ENCODE peak calls at places on chromosome 7, in ten cellular contexts. One of them, this sample, is unnamed.

GRCh38 chr7:24152356-24152755 is 131.6 kb upstream of the NPY start:
- DNase-seq in heart right ventricle: no peak
- DNase-seq in heart left ventricle: no peak
- DNase-seq in A549: no peak
- DNase-seq in uterus: no peak
- DNase-seq in right atrium auricular region: no peak
- DNase-seq in body of pancreas: no peak
- DNase-seq in adrenal gland: no peak
- DNase-seq in PC-9: no peak
- DNase-seq in suprapubic skin: no peak
- DNase-seq in this sample: no peak

GRCh38 chr7:93921607-93922446 is at the start of gene GNG11:
- DNase-seq in A549: peak
- DNase-seq in heart left ventricle: peak
- DNase-seq in right atrium auricular region: peak
- DNase-seq in uterus: peak
- DNase-seq in body of pancreas: peak
- DNase-seq in adrenal gland: peak
- DNase-seq in PC-9: peak
- DNase-seq in heart right ventricle: peak
- DNase-seq in suprapubic skin: peak
- DNase-seq in this sample: no peak

GRCh38 chr7:27095050-27095896 is 527 bp downstream of the HOXA1 start:
- DNase-seq in PC-9: no peak
- DNase-seq in suprapubic skin: peak
- DNase-seq in A549: no peak
- DNase-seq in heart left ventricle: no peak
- DNase-seq in heart right ventricle: no peak
- DNase-seq in adrenal gland: no peak
- DNase-seq in right atrium auricular region: no peak
- DNase-seq in uterus: no peak
- DNase-seq in body of pancreas: no peak
- DNase-seq in this sample: no peak

GRCh38 chr7:34869016-34869415 is 168.3 kb downstream of the DPY19L1 start:
- DNase-seq in right atrium auricular region: no peak
- DNase-seq in A549: no peak
- DNase-seq in heart left ventricle: no peak
- DNase-seq in uterus: no peak
- DNase-seq in PC-9: no peak
- DNase-seq in body of pancreas: no peak
- DNase-seq in suprapubic skin: no peak
- DNase-seq in heart right ventricle: no peak
- DNase-seq in adrenal gland: no peak
- DNase-seq in this sample: no peak

GRCh38 chr7:143878884-143879283 is 23.1 kb downstream of the TCAF1 start:
- DNase-seq in A549: no peak
- DNase-seq in heart left ventricle: no peak
- DNase-seq in suprapubic skin: no peak
- DNase-seq in PC-9: no peak
- DNase-seq in adrenal gland: no peak
- DNase-seq in body of pancreas: no peak
- DNase-seq in uterus: no peak
- DNase-seq in right atrium auricular region: no peak
- DNase-seq in heart right ventricle: no peak
- DNase-seq in this sample: no peak

GRCh38 chr7:23468721-23469149 is 1.6 kb downstream of the IGF2BP3 start:
- DNase-seq in body of pancreas: no peak
- DNase-seq in right atrium auricular region: no peak
- DNase-seq in suprapubic skin: no peak
- DNase-seq in heart right ventricle: no peak
- DNase-seq in uterus: no peak
- DNase-seq in A549: no peak
- DNase-seq in adrenal gland: no peak
- DNase-seq in PC-9: peak
- DNase-seq in heart left ventricle: no peak
- DNase-seq in this sample: no peak

GRCh38 chr7:151782598-151783448 is 94.1 kb downstream of the PRKAG2 start:
- DNase-seq in suprapubic skin: peak
- DNase-seq in uterus: peak
- DNase-seq in A549: peak
- DNase-seq in PC-9: peak
- DNase-seq in heart right ventricle: peak
- DNase-seq in right atrium auricular region: peak
- DNase-seq in adrenal gland: peak
- DNase-seq in body of pancreas: peak
- DNase-seq in heart left ventricle: peak
- DNase-seq in this sample: peak

GRCh38 chr7:138184191-138184590 is 107.9 kb downstream of the AKR1D1 start:
- DNase-seq in heart right ventricle: no peak
- DNase-seq in adrenal gland: no peak
- DNase-seq in A549: no peak
- DNase-seq in PC-9: no peak
- DNase-seq in heart left ventricle: no peak
- DNase-seq in right atrium auricular region: no peak
- DNase-seq in body of pancreas: no peak
- DNase-seq in suprapubic skin: no peak
- DNase-seq in uterus: no peak
- DNase-seq in this sample: no peak

GRCh38 chr7:150799741-150800575 is at the start of gene TMEM176B:
- DNase-seq in right atrium auricular region: no peak
- DNase-seq in A549: no peak
- DNase-seq in PC-9: no peak
- DNase-seq in adrenal gland: peak
- DNase-seq in heart left ventricle: peak
- DNase-seq in heart right ventricle: peak
- DNase-seq in suprapubic skin: no peak
- DNase-seq in body of pancreas: no peak
- DNase-seq in uterus: peak
- DNase-seq in this sample: peak

GRCh38 chr7:129498021-129498420 is 4.3 kb upstream of the SMKR1 start:
- DNase-seq in heart right ventricle: no peak
- DNase-seq in right atrium auricular region: peak
- DNase-seq in PC-9: no peak
- DNase-seq in heart left ventricle: no peak
- DNase-seq in adrenal gland: no peak
- DNase-seq in body of pancreas: no peak
- DNase-seq in uterus: no peak
- DNase-seq in A549: no peak
- DNase-seq in suprapubic skin: no peak
- DNase-seq in this sample: no peak

GRCh38 chr7:98210513-98211220 is 572 bp upstream of the BHLHA15 start:
- DNase-seq in body of pancreas: peak
- DNase-seq in adrenal gland: peak
- DNase-seq in A549: no peak
- DNase-seq in heart right ventricle: no peak
- DNase-seq in uterus: peak
- DNase-seq in right atrium auricular region: no peak
- DNase-seq in heart left ventricle: no peak
- DNase-seq in PC-9: no peak
- DNase-seq in suprapubic skin: peak
- DNase-seq in this sample: no peak
- H3K4me3 ChIP-seq in body of pancreas: peak
- H3K4me3 ChIP-seq in adrenal gland: no peak
- H3K4me3 ChIP-seq in A549: peak
- H3K4me3 ChIP-seq in heart right ventricle: peak
- H3K4me3 ChIP-seq in uterus: peak
- H3K4me3 ChIP-seq in right atrium auricular region: peak
- H3K4me3 ChIP-seq in heart left ventricle: peak
- H3K4me3 ChIP-seq in PC-9: no peak
- H3K4me3 ChIP-seq in suprapubic skin: peak
- H3K4me3 ChIP-seq in this sample: no peak

GRCh38 chr7:44107961-44108767 is 4.0 kb downstream of the AEBP1 start:
- DNase-seq in right atrium auricular region: no peak
- DNase-seq in heart left ventricle: peak
- DNase-seq in A549: no peak
- DNase-seq in heart right ventricle: no peak
- DNase-seq in body of pancreas: no peak
- DNase-seq in PC-9: no peak
- DNase-seq in uterus: no peak
- DNase-seq in suprapubic skin: no peak
- DNase-seq in adrenal gland: no peak
- DNase-seq in this sample: no peak
- TF ChIP-seq CTCF in right atrium auricular region: no peak
- TF ChIP-seq CTCF in heart left ventricle: no peak
- TF ChIP-seq CTCF in A549: no peak
- TF ChIP-seq CTCF in heart right ventricle: no peak
- TF ChIP-seq CTCF in body of pancreas: no peak
- TF ChIP-seq CTCF in PC-9: no peak
- TF ChIP-seq CTCF in uterus: no peak
- TF ChIP-seq CTCF in suprapubic skin: no peak
- TF ChIP-seq CTCF in adrenal gland: no peak
- TF ChIP-seq CTCF in this sample: no peak

GRCh38 chr7:44700322-44700721 is 48.3 kb upstream of the ZMIZ2 start:
- DNase-seq in A549: no peak
- DNase-seq in body of pancreas: no peak
- DNase-seq in uterus: no peak
- DNase-seq in suprapubic skin: no peak
- DNase-seq in heart left ventricle: peak
- DNase-seq in right atrium auricular region: no peak
- DNase-seq in PC-9: no peak
- DNase-seq in adrenal gland: no peak
- DNase-seq in heart right ventricle: no peak
- DNase-seq in this sample: no peak
- H3K27ac ChIP-seq in A549: no peak
- H3K27ac ChIP-seq in body of pancreas: no peak
- H3K27ac ChIP-seq in uterus: no peak
- H3K27ac ChIP-seq in suprapubic skin: no peak
- H3K27ac ChIP-seq in heart left ventricle: no peak
- H3K27ac ChIP-seq in right atrium auricular region: no peak
- H3K27ac ChIP-seq in PC-9: no peak
- H3K27ac ChIP-seq in adrenal gland: no peak
- H3K27ac ChIP-seq in heart right ventricle: no peak
- H3K27ac ChIP-seq in this sample: no peak

GRCh38 chr7:879706-880105 is 3.4 kb downstream of the GET4 start:
- DNase-seq in heart right ventricle: no peak
- DNase-seq in adrenal gland: peak
- DNase-seq in uterus: no peak
- DNase-seq in body of pancreas: no peak
- DNase-seq in A549: no peak
- DNase-seq in right atrium auricular region: no peak
- DNase-seq in PC-9: no peak
- DNase-seq in suprapubic skin: no peak
- DNase-seq in heart left ventricle: no peak
- DNase-seq in this sample: no peak
- H3K4me3 ChIP-seq in heart right ventricle: no peak
- H3K4me3 ChIP-seq in adrenal gland: no peak
- H3K4me3 ChIP-seq in uterus: no peak
- H3K4me3 ChIP-seq in body of pancreas: no peak
- H3K4me3 ChIP-seq in A549: no peak
- H3K4me3 ChIP-seq in right atrium auricular region: no peak
- H3K4me3 ChIP-seq in PC-9: no peak
- H3K4me3 ChIP-seq in suprapubic skin: no peak
- H3K4me3 ChIP-seq in heart left ventricle: no peak
- H3K4me3 ChIP-seq in this sample: no peak

DNA sequence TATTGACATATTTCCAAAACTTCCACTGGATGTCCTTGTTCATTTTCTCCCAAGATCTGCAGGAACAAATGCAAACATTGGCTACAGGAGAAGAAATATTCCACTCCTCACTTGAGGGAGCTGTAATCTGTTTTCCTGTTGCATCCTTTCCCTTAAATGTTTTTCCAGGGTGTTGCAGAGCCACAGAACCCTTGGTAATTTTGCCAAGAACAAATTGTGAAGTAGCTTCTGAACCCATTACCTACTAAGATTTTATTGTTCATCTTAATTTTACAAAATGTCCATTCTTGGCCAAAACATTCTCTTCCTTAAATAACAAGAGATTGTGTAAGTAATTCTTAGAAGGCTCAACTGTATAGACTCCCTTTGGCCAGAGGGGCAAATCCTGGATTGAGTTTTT is 177.0 kb downstream of the GNAT3 start:
- DNase-seq in uterus: no peak
- DNase-seq in heart right ventricle: no peak
- DNase-seq in heart left ventricle: no peak
- DNase-seq in right atrium auricular region: no peak
- DNase-seq in A549: no peak
- DNase-seq in body of pancreas: no peak
- DNase-seq in adrenal gland: no peak
- DNase-seq in suprapubic skin: no peak
- DNase-seq in PC-9: no peak
- DNase-seq in this sample: no peak
- TF ChIP-seq CTCF in uterus: no peak
- TF ChIP-seq CTCF in heart right ventricle: peak
- TF ChIP-seq CTCF in heart left ventricle: peak
- TF ChIP-seq CTCF in right atrium auricular region: no peak
- TF ChIP-seq CTCF in A549: no peak
- TF ChIP-seq CTCF in body of pancreas: no peak
- TF ChIP-seq CTCF in adrenal gland: no peak
- TF ChIP-seq CTCF in suprapubic skin: no peak
- TF ChIP-seq CTCF in PC-9: no peak
- TF ChIP-seq CTCF in this sample: no peak

DNA sequence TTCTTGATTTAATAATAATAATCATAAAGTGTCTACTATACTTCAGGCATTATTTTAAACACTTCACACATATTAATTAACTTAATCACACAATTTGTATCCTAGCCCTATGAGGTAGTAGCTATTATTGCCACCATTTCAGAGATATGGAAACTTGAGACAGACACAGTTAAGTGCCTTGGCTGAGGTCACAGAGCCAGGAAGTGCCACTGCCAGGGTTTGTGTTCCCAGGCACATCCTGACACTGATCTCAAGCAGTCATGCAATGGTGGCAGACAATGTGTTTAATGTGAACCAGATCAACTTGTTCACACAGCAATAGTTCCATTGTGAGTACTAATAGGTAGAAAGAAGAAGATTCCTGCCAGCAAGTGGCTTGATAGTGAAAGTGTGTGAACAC is 666.0 kb downstream of the SUGCT start:
- DNase-seq in uterus: no peak
- DNase-seq in heart right ventricle: peak
- DNase-seq in body of pancreas: no peak
- DNase-seq in heart left ventricle: peak
- DNase-seq in adrenal gland: no peak
- DNase-seq in PC-9: no peak
- DNase-seq in suprapubic skin: no peak
- DNase-seq in A549: no peak
- DNase-seq in right atrium auricular region: no peak
- DNase-seq in this sample: no peak
- H3K27ac ChIP-seq in uterus: no peak
- H3K27ac ChIP-seq in heart right ventricle: no peak
- H3K27ac ChIP-seq in body of pancreas: no peak
- H3K27ac ChIP-seq in heart left ventricle: no peak
- H3K27ac ChIP-seq in adrenal gland: no peak
- H3K27ac ChIP-seq in PC-9: no peak
- H3K27ac ChIP-seq in suprapubic skin: no peak
- H3K27ac ChIP-seq in A549: no peak
- H3K27ac ChIP-seq in right atrium auricular region: no peak
- H3K27ac ChIP-seq in this sample: no peak